ENCODE peak calls at places on chromosomes 16 and 17, in seven cellular contexts. One of them, this sample, is unnamed. For H3K4me1, the result is how much of the 10 kb centered on the place peaks cover.

GRCh38 chr17:78919816-78920516 is 5.2 kb downstream of the TIMP2 start:
- DNase-seq in suprapubic skin: no peak
- DNase-seq in heart left ventricle: no peak
- DNase-seq in tibial nerve: no peak
- DNase-seq in psoas muscle: no peak
- DNase-seq in neural progenitor cell: no peak
- DNase-seq in lung: no peak
- DNase-seq in this sample: no peak

GRCh38 chr16:86925067-86925791 is 346.9 kb downstream of the FOXL1 start:
- DNase-seq in suprapubic skin: no peak
- DNase-seq in heart left ventricle: no peak
- DNase-seq in tibial nerve: no peak
- DNase-seq in psoas muscle: no peak
- DNase-seq in neural progenitor cell: no peak
- DNase-seq in lung: no peak
- DNase-seq in this sample: no peak

GRCh38 chr17:50661795-50662391 is 27.2 kb downstream of the ABCC3 start:
- DNase-seq in suprapubic skin: no peak
- DNase-seq in heart left ventricle: no peak
- DNase-seq in tibial nerve: peak
- DNase-seq in psoas muscle: peak
- DNase-seq in neural progenitor cell: no peak
- DNase-seq in lung: peak
- DNase-seq in this sample: peak

GRCh38 chr16:30904114-30904780 is 7.8 kb downstream of the CTF1 start:
- DNase-seq in suprapubic skin: no peak
- DNase-seq in heart left ventricle: no peak
- DNase-seq in tibial nerve: no peak
- DNase-seq in psoas muscle: no peak
- DNase-seq in neural progenitor cell: no peak
- DNase-seq in lung: no peak
- DNase-seq in this sample: no peak

GRCh38 chr16:2252806-2253148 is 1.4 kb upstream of the ECI1 start:
- DNase-seq in suprapubic skin: no peak
- DNase-seq in heart left ventricle: peak
- DNase-seq in tibial nerve: no peak
- DNase-seq in psoas muscle: no peak
- DNase-seq in neural progenitor cell: no peak
- DNase-seq in lung: no peak
- DNase-seq in this sample: no peak

GRCh38 chr17:2598166-2598565 is 4.7 kb downstream of the PAFAH1B1 start:
- DNase-seq in suprapubic skin: no peak
- DNase-seq in heart left ventricle: no peak
- DNase-seq in tibial nerve: no peak
- DNase-seq in psoas muscle: no peak
- DNase-seq in neural progenitor cell: no peak
- DNase-seq in lung: no peak
- DNase-seq in this sample: no peak

GRCh38 chr16:31265329-31266245 is 5.8 kb downstream of the ITGAM start:
- DNase-seq in suprapubic skin: no peak
- DNase-seq in heart left ventricle: no peak
- DNase-seq in tibial nerve: no peak
- DNase-seq in psoas muscle: peak
- DNase-seq in neural progenitor cell: no peak
- DNase-seq in lung: no peak
- DNase-seq in this sample: peak

GRCh38 chr16:82660078-82660645 is 33.4 kb downstream of the CDH13 start:
- DNase-seq in suprapubic skin: no peak
- DNase-seq in heart left ventricle: no peak
- DNase-seq in tibial nerve: no peak
- DNase-seq in psoas muscle: peak
- DNase-seq in neural progenitor cell: no peak
- DNase-seq in lung: no peak
- DNase-seq in this sample: no peak

GRCh38 chr16:50306287-50306686 is 39.9 kb downstream of the ADCY7 start:
- DNase-seq in suprapubic skin: peak
- DNase-seq in heart left ventricle: no peak
- DNase-seq in tibial nerve: no peak
- DNase-seq in psoas muscle: no peak
- DNase-seq in neural progenitor cell: no peak
- DNase-seq in lung: no peak
- DNase-seq in this sample: no peak

GRCh38 chr17:30318190-30318589 is 15.7 kb downstream of the TMIGD1 start:
- DNase-seq in suprapubic skin: no peak
- DNase-seq in heart left ventricle: no peak
- DNase-seq in tibial nerve: no peak
- DNase-seq in psoas muscle: no peak
- DNase-seq in neural progenitor cell: no peak
- DNase-seq in lung: no peak
- DNase-seq in this sample: no peak

GRCh38 chr17:80612997-80613731 is 68.5 kb downstream of the RPTOR start:
- DNase-seq in suprapubic skin: no peak
- DNase-seq in heart left ventricle: no peak
- DNase-seq in tibial nerve: no peak
- DNase-seq in psoas muscle: no peak
- DNase-seq in neural progenitor cell: no peak
- DNase-seq in lung: no peak
- DNase-seq in this sample: no peak

GRCh38 chr17:8122923-8123694 is 797 bp downstream of the HES7 start:
- DNase-seq in suprapubic skin: no peak
- DNase-seq in heart left ventricle: no peak
- DNase-seq in tibial nerve: peak
- DNase-seq in psoas muscle: no peak
- DNase-seq in neural progenitor cell: peak
- DNase-seq in lung: no peak
- DNase-seq in this sample: peak

GRCh38 chr16:89994389-89994720 is 24.9 kb downstream of the DBNDD1 start:
- DNase-seq in suprapubic skin: no peak
- DNase-seq in heart left ventricle: no peak
- DNase-seq in tibial nerve: no peak
- DNase-seq in psoas muscle: no peak
- DNase-seq in neural progenitor cell: no peak
- DNase-seq in lung: no peak
- DNase-seq in this sample: no peak

GRCh38 chr17:63450551-63450950 is 4.4 kb upstream of the CYB561 start:
- DNase-seq in suprapubic skin: no peak
- DNase-seq in heart left ventricle: no peak
- DNase-seq in tibial nerve: no peak
- DNase-seq in psoas muscle: no peak
- DNase-seq in neural progenitor cell: no peak
- DNase-seq in lung: no peak
- DNase-seq in this sample: no peak

GRCh38 chr17:58329808-58330543 is 1.4 kb upstream of the TSPOAP1 start:
- DNase-seq in suprapubic skin: no peak
- DNase-seq in heart left ventricle: no peak
- DNase-seq in tibial nerve: no peak
- DNase-seq in psoas muscle: no peak
- DNase-seq in neural progenitor cell: no peak
- DNase-seq in lung: no peak
- DNase-seq in this sample: no peak

GRCh38 chr16:61890346-61890745 is 145.9 kb downstream of the CDH8 start:
- DNase-seq in suprapubic skin: no peak
- DNase-seq in heart left ventricle: no peak
- DNase-seq in tibial nerve: no peak
- DNase-seq in psoas muscle: no peak
- DNase-seq in neural progenitor cell: no peak
- DNase-seq in lung: no peak
- DNase-seq in this sample: no peak

DNA sequence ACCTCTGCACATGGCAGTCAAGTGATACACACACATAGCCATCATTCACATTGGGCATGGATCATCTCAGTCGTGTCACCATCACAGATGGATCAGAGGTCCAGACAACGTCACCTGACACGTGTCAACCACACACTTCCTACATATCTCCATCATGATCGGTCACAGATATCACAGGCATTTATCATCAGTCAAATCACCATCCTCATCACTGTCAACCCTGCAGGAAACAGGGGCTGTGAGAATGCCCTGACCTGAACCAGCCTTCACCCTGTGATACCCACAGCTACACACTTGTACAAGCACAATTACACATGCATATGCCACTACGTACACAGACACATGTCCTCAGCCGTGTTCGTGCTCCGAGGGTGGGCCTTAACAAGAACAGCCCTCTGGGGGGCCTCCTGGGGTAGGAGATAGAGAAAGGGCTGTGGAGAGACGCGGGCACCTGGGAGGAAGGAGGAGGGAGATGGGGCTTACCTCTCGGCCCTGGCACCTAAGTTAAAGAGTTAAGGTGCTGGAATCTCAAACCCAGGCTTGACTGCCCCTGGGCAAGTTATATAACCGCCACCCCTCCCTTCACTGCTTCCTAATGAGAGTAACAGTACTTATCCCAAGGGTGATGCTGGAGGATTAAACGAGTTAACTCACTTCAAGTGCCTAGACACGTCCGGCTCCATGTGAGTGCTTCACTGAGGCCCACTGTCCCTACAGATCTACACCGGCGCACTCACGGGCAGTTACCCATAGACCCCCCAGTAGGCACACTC is 1.1 kb downstream of the SLC12A4 start:
- DNase-seq in suprapubic skin: peak
- DNase-seq in heart left ventricle: no peak
- DNase-seq in tibial nerve: no peak
- DNase-seq in psoas muscle: no peak
- DNase-seq in neural progenitor cell: no peak
- DNase-seq in lung: no peak
- DNase-seq in this sample: no peak
- TF ChIP-seq CTCF in suprapubic skin: no peak
- TF ChIP-seq CTCF in heart left ventricle: no peak
- TF ChIP-seq CTCF in tibial nerve: no peak
- TF ChIP-seq CTCF in psoas muscle: no peak
- TF ChIP-seq CTCF in neural progenitor cell: no peak
- TF ChIP-seq CTCF in lung: no peak
- TF ChIP-seq CTCF in this sample: no peak

GRCh38 chr17:41496803-41497484 is 7.2 kb upstream of the KRT36 start:
- DNase-seq in suprapubic skin: no peak
- DNase-seq in heart left ventricle: peak
- DNase-seq in tibial nerve: peak
- DNase-seq in psoas muscle: peak
- DNase-seq in neural progenitor cell: peak
- DNase-seq in lung: peak
- DNase-seq in this sample: peak
- H3K4me1 ChIP-seq in suprapubic skin: under half
- H3K4me1 ChIP-seq in heart left ventricle: under half
- H3K4me1 ChIP-seq in tibial nerve: under half
- H3K4me1 ChIP-seq in psoas muscle: under half
- H3K4me1 ChIP-seq in neural progenitor cell: under half
- H3K4me1 ChIP-seq in lung: under half
- H3K4me1 ChIP-seq in this sample: under half

DNA sequence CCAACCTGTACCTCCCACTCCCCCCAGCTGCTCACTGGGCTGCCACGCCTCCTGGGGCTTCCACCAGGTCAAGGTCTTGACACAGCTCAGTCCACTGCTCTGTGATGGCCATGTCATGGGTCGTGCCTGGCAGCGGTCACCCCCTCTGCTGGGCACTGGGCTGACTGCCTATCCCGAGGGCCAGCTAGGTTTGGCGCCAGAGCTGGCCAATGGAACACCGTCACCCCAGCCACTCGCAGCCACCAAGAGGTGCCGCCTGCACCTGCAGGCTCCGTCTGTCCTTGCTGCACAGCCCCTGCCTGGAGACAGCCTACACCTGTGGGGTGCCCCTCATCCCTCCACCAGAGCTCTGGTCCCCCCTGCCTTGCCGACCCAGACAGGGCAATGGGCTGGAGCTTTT is 4.5 kb upstream of the RAB40C start:
- DNase-seq in suprapubic skin: no peak
- DNase-seq in heart left ventricle: no peak
- DNase-seq in tibial nerve: no peak
- DNase-seq in psoas muscle: no peak
- DNase-seq in neural progenitor cell: peak
- DNase-seq in lung: no peak
- DNase-seq in this sample: no peak
- TF ChIP-seq CTCF in suprapubic skin: no peak
- TF ChIP-seq CTCF in heart left ventricle: no peak
- TF ChIP-seq CTCF in tibial nerve: no peak
- TF ChIP-seq CTCF in psoas muscle: no peak
- TF ChIP-seq CTCF in neural progenitor cell: peak
- TF ChIP-seq CTCF in lung: no peak
- TF ChIP-seq CTCF in this sample: no peak

GRCh38 chr16:53713403-53714013 is 9.6 kb downstream of the FTO start:
- DNase-seq in suprapubic skin: no peak
- DNase-seq in heart left ventricle: no peak
- DNase-seq in tibial nerve: no peak
- DNase-seq in psoas muscle: no peak
- DNase-seq in neural progenitor cell: no peak
- DNase-seq in lung: no peak
- DNase-seq in this sample: no peak
- H3K4me1 ChIP-seq in suprapubic skin: under half
- H3K4me1 ChIP-seq in heart left ventricle: under half
- H3K4me1 ChIP-seq in tibial nerve: under half
- H3K4me1 ChIP-seq in psoas muscle: under half
- H3K4me1 ChIP-seq in neural progenitor cell: under half
- H3K4me1 ChIP-seq in lung: under half
- H3K4me1 ChIP-seq in this sample: under half

GRCh38 chr17:44170499-44171201 is at the start of gene ASB16:
- DNase-seq in suprapubic skin: no peak
- DNase-seq in heart left ventricle: no peak
- DNase-seq in tibial nerve: no peak
- DNase-seq in psoas muscle: peak
- DNase-seq in neural progenitor cell: peak
- DNase-seq in lung: no peak
- DNase-seq in this sample: no peak
- TF ChIP-seq CTCF in suprapubic skin: no peak
- TF ChIP-seq CTCF in heart left ventricle: no peak
- TF ChIP-seq CTCF in tibial nerve: no peak
- TF ChIP-seq CTCF in psoas muscle: no peak
- TF ChIP-seq CTCF in neural progenitor cell: peak
- TF ChIP-seq CTCF in lung: no peak
- TF ChIP-seq CTCF in this sample: no peak

GRCh38 chr16:85171004-85171808 is 58.9 kb upstream of the CIBAR2 start:
- DNase-seq in suprapubic skin: no peak
- DNase-seq in heart left ventricle: peak
- DNase-seq in tibial nerve: no peak
- DNase-seq in psoas muscle: no peak
- DNase-seq in neural progenitor cell: no peak
- DNase-seq in lung: no peak
- DNase-seq in this sample: no peak
- H3K4me1 ChIP-seq in suprapubic skin: half or more
- H3K4me1 ChIP-seq in heart left ventricle: half or more
- H3K4me1 ChIP-seq in tibial nerve: half or more
- H3K4me1 ChIP-seq in psoas muscle: half or more
- H3K4me1 ChIP-seq in neural progenitor cell: under half
- H3K4me1 ChIP-seq in lung: under half
- H3K4me1 ChIP-seq in this sample: under half